ENCODE peak calls at places on chromosomes 3 and 15, in seven cellular contexts. J is IMR-90, V is cardiac fibroblast, R is AG04449, F is skeletal muscle cell, N is psoas muscle, M is GM12865. D is an unnamed sample.

GRCh38 chr3:53705774-53706173 is 140.4 kb downstream of the CHDH start:
- DNase-seq in F (no peak), M (no peak), V (no peak), R (no peak), N (no peak), J (no peak), D (no peak)

GRCh38 chr3:124032881-124033359 is 41.0 kb upstream of the ROPN1 start:
- DNase-seq in F (peak; percentile 39), R (peak; percentile 17), J (peak; percentile 71), M (peak; percentile 35), N (peak; percentile 86), V (peak; percentile 81), D (peak; percentile 79)

GRCh38 chr15:40931300-40932142 is 2.4 kb downstream of the DLL4 start:
- DNase-seq in J (no peak), M (no peak), R (no peak), V (no peak), F (no peak), N (no peak), D (no peak)

GRCh38 chr3:124950026-124950425 is 15.5 kb upstream of the MUC13 start:
- DNase-seq in R (no peak), J (peak; percentile 33), F (no peak), M (no peak), N (no peak), V (no peak), D (no peak)

GRCh38 chr3:189325454-189325853 is 153.7 kb downstream of the TPRG1 start:
- DNase-seq in F (no peak), N (no peak), V (no peak), J (no peak), M (no peak), R (no peak), D (no peak)

GRCh38 chr15:45333550-45333949 is 44.8 kb downstream of the GATM start:
- DNase-seq in N (peak; percentile 37), J (peak; percentile 17), M (peak; percentile 3), V (peak; percentile 22), F (peak; percentile 15), R (no peak), D (peak; percentile 19)

GRCh38 chr15:53208759-53209158 is 418.6 kb upstream of the ONECUT1 start:
- DNase-seq in N (no peak), F (no peak), J (no peak), V (no peak), M (no peak), R (no peak), D (no peak)

GRCh38 chr3:148882288-148882687 is 17.2 kb downstream of the CPA3 start:
- DNase-seq in R (no peak), M (no peak), J (peak; percentile 67), N (no peak), V (peak; percentile 72), F (no peak), D (no peak)

GRCh38 chr3:177979684-177980083 is 556.6 kb upstream of the KCNMB2 start:
- DNase-seq in V (no peak), F (no peak), R (no peak), M (no peak), J (no peak), N (no peak), D (no peak)

GRCh38 chr15:95259513-95259912 is 1028.2 kb downstream of the MCTP2 start:
- DNase-seq in J (peak; percentile 83), V (peak; percentile 90), R (no peak), M (peak; percentile 75), F (no peak), N (peak; percentile 31), D (peak; percentile 41)

GRCh38 chr3:190554197-190554596 is 40.3 kb downstream of the IL1RAP start:
- DNase-seq in R (no peak), V (no peak), J (no peak), M (no peak), F (no peak), N (no peak), D (no peak)
- H3K4me3 ChIP-seq in R (no peak overlapping the region), V (no peak overlapping the region), J (no peak overlapping the region), M (no peak overlapping the region), F (no peak overlapping the region), N (no peak overlapping the region), D (no peak overlapping the region)

GRCh38 chr3:29513236-29513635 is 232.4 kb downstream of the RBMS3 start:
- DNase-seq in N (no peak), R (no peak), J (peak; percentile 31), M (no peak), V (peak; percentile 46), F (no peak), D (no peak)
- H3K4me3 ChIP-seq in N (peak overlapping the region; percentile 38), R (no peak overlapping the region), J (no peak overlapping the region), M (no peak overlapping the region), V (no peak overlapping the region), F (no peak overlapping the region), D (no peak overlapping the region)

GRCh38 chr15:39922450-39923092 is 2.5 kb upstream of the GPR176 start:
- DNase-seq in M (no peak), F (no peak), V (peak; percentile 44), R (no peak), N (no peak), J (no peak), D (no peak)
- H3K4me3 ChIP-seq in M (no peak overlapping the region), F (no peak overlapping the region), V (no peak overlapping the region), R (no peak overlapping the region), N (no peak overlapping the region), J (no peak overlapping the region), D (no peak overlapping the region)

GRCh38 chr3:181700168-181701087 is 11.3 kb upstream of the SOX2 start:
- DNase-seq in J (peak; percentile 54), V (peak; percentile 78), R (no peak), N (peak; percentile 44), M (peak; percentile 76), F (peak; percentile 33), D (peak; percentile 47)

GRCh38 chr3:181699171-181699903 is 12.4 kb upstream of the SOX2 start:
- DNase-seq in V (no peak), M (no peak), J (no peak), N (no peak), R (no peak), F (no peak), D (no peak)

GRCh38 chr3:181696641-181697230 is 15.0 kb upstream of the SOX2 start:
- DNase-seq in N (no peak), R (no peak), V (no peak), F (no peak), M (no peak), J (no peak), D (no peak)

GRCh38 chr3:181695661-181696491 is 15.8 kb upstream of the SOX2 start:
- DNase-seq in M (no peak), F (no peak), J (no peak), R (no peak), N (no peak), V (no peak), D (no peak)

GRCh38 chr3:181698263-181698944 is 13.3 kb upstream of the SOX2 start:
- DNase-seq in N (no peak), J (no peak), M (no peak), V (no peak), R (no peak), F (no peak), D (no peak)
- H3K4me3 ChIP-seq in N (no peak overlapping the region), J (no peak overlapping the region), M (no peak overlapping the region), V (no peak overlapping the region), R (no peak overlapping the region), F (no peak overlapping the region), D (no peak overlapping the region)

GRCh38 chr3:22759636-22760310 is 443.4 kb upstream of the UBE2E2 start:
- DNase-seq in V (no peak), N (no peak), F (no peak), M (no peak), R (no peak), J (no peak), D (no peak)
- H3K4me3 ChIP-seq in V (no peak overlapping the region), N (no peak overlapping the region), F (no peak overlapping the region), M (no peak overlapping the region), R (no peak overlapping the region), J (no peak overlapping the region), D (no peak overlapping the region)

GRCh38 chr15:28023933-28024888 is 74.9 kb downstream of the OCA2 start:
- DNase-seq in N (no peak), V (no peak), R (no peak), M (no peak), F (no peak), J (no peak), D (no peak)
- H3K4me3 ChIP-seq in N (no peak overlapping the region), V (no peak overlapping the region), R (no peak overlapping the region), M (no peak overlapping the region), F (no peak overlapping the region), J (no peak overlapping the region), D (no peak overlapping the region)

GRCh38 chr3:32850636-32851035 is 32.8 kb downstream of the TRIM71 start:
- DNase-seq in V (no peak), F (no peak), M (no peak), R (no peak), N (no peak), J (no peak), D (no peak)
- H3K4me3 ChIP-seq in V (no peak overlapping the region), F (no peak overlapping the region), M (no peak overlapping the region), R (no peak overlapping the region), N (no peak overlapping the region), J (no peak overlapping the region), D (no peak overlapping the region)